ENCODE peak calls at places on chromosomes 13 and 19, in four cellular contexts. D is endodermal cell, I is stomach, A is bronchial epithelial cell. K is an unnamed sample.

GRCh38 chr13:33123066-33123940 is 107.1 kb downstream of the KL start:
- DNase-seq in D (no peak), I (no peak), A (no peak), K (peak)

GRCh38 chr13:111572956-111573355 is 252.5 kb downstream of the TEX29 start:
- DNase-seq in D (no peak), I (peak), A (no peak), K (no peak)

GRCh38 chr19:7292950-7293794 is 1.0 kb downstream of the INSR start:
- DNase-seq in D (peak), I (peak), A (no peak), K (peak)

GRCh38 chr19:12885749-12886706 is 973 bp downstream of the KLF1 start:
- DNase-seq in D (peak), I (no peak), A (no peak), K (peak)

GRCh38 chr13:77521595-77522367 is 13.7 kb upstream of the SCEL start:
- DNase-seq in D (peak), I (peak), A (peak), K (peak)

GRCh38 chr19:40191836-40192646 is 815 bp downstream of the MAP3K10 start:
- DNase-seq in D (peak), I (no peak), A (no peak), K (peak)

GRCh38 chr13:45206340-45206739 is 5.5 kb upstream of the KCTD4 start:
- DNase-seq in D (no peak), I (no peak), A (peak), K (no peak)

GRCh38 chr13:46553886-46554855 is 1.2 kb downstream of the LRCH1 start:
- DNase-seq in D (peak), I (peak), A (peak), K (peak)

GRCh38 chr13:35648109-35648508 is 171.6 kb upstream of the MAB21L1 start:
- DNase-seq in D (no peak), I (no peak), A (no peak), K (no peak)

GRCh38 chr19:51726049-51726448 is 2.3 kb upstream of the HAS1 start:
- DNase-seq in D (peak), I (no peak), A (peak), K (peak)

GRCh38 chr19:51188227-51188559 is 36.7 kb upstream of the CD33 start:
- DNase-seq in D (no peak), I (no peak), A (no peak), K (no peak)

GRCh38 chr19:30464162-30464561 is 92.0 kb downstream of the ZNF536 start:
- DNase-seq in D (no peak), I (no peak), A (no peak), K (no peak)

GRCh38 chr19:4014541-4015491 is 7.3 kb downstream of the PIAS4 start:
- DNase-seq in D (peak), I (peak), A (no peak), K (peak)

GRCh38 chr19:7795555-7796161 is 32.6 kb downstream of the CLEC4M start:
- DNase-seq in D (no peak), I (no peak), A (peak), K (no peak)

GRCh38 chr19:2243274-2244121 is 5.6 kb upstream of the AMH start:
- DNase-seq in D (no peak), I (no peak), A (no peak), K (no peak)

GRCh38 chr19:640156-640548 is 473 bp downstream of the FGF22 start:
- DNase-seq in D (no peak), I (no peak), A (no peak), K (no peak)

GRCh38 chr19:35114656-35115537 is 726 bp upstream of the FXYD3 start:
- DNase-seq in D (peak), I (peak), A (peak), K (peak)

GRCh38 chr19:30153326-30154210 is 211.5 kb downstream of the URI1 start:
- DNase-seq in D (no peak), I (no peak), A (no peak), K (no peak)

GRCh38 chr19:43628646-43629326 is 9.4 kb upstream of the ZNF428 start:
- DNase-seq in D (no peak), I (no peak), A (no peak), K (no peak)

GRCh38 chr13:101691326-101691725 is 238.9 kb downstream of the ITGBL1 start:
- DNase-seq in D (no peak), I (no peak), A (no peak), K (no peak)

GRCh38 chr13:32098275-32098674 is 66.7 kb downstream of the FRY start:
- DNase-seq in D (no peak), I (no peak), A (peak), K (no peak)

GRCh38 chr13:77918391-77919261 is at the start of gene EDNRB:
- DNase-seq in D (peak), I (peak), A (peak), K (peak)

GRCh38 chr13:112188298-112188610 is 121.3 kb downstream of the SOX1 start:
- DNase-seq in D (no peak), I (no peak), A (no peak), K (no peak)

GRCh38 chr13:44575741-44576395 is at the start of gene TSC22D1:
- DNase-seq in D (peak), I (peak), A (peak), K (peak)

GRCh38 chr13:19172647-19173030 is 9.0 kb downstream of the TUBA3C start:
- DNase-seq in D (no peak), I (no peak), A (no peak), K (no peak)

GRCh38 chr13:49536144-49536873 is 40.6 kb downstream of the PHF11 start:
- DNase-seq in D (no peak), I (no peak), A (no peak), K (no peak)

GRCh38 chr13:30737511-30738342 is 2.4 kb downstream of the ALOX5AP start:
- DNase-seq in D (no peak), I (no peak), A (no peak), K (no peak)

GRCh38 chr13:51632643-51633357 is 48.5 kb downstream of the WDFY2 start:
- DNase-seq in D (peak), I (no peak), A (no peak), K (peak)

GRCh38 chr19:334296-335071 is 10.1 kb downstream of the MIER2 start:
- DNase-seq in D (no peak), I (no peak), A (no peak), K (no peak)

GRCh38 chr19:1762243-1763140 is 9.2 kb downstream of the ONECUT3 start:
- DNase-seq in D (peak), I (no peak), A (no peak), K (no peak)

GRCh38 chr19:45200614-45201013 is 22.0 kb downstream of the BLOC1S3 start:
- DNase-seq in D (peak), I (peak), A (peak), K (peak)

GRCh38 chr13:97856001-97856675 is 97.3 kb upstream of the IPO5 start:
- DNase-seq in D (peak), I (no peak), A (no peak), K (peak)

GRCh38 chr19:50794778-50795664 is 4.8 kb downstream of the ACP4 start:
- DNase-seq in D (peak), I (no peak), A (no peak), K (peak)

GRCh38 chr19:31285744-31286143 is 63.5 kb downstream of the TSHZ3 start:
- DNase-seq in D (no peak), I (no peak), A (no peak), K (no peak)

GRCh38 chr19:55857974-55858373 is 21.6 kb downstream of the NLRP4 start:
- DNase-seq in D (no peak), I (no peak), A (no peak), K (no peak)

GRCh38 chr19:55855160-55855559 is 18.8 kb downstream of the NLRP4 start:
- DNase-seq in D (no peak), I (no peak), A (no peak), K (no peak)

GRCh38 chr19:55858401-55858800 is 22.1 kb downstream of the NLRP4 start:
- DNase-seq in D (no peak), I (no peak), A (no peak), K (no peak)

DNA sequence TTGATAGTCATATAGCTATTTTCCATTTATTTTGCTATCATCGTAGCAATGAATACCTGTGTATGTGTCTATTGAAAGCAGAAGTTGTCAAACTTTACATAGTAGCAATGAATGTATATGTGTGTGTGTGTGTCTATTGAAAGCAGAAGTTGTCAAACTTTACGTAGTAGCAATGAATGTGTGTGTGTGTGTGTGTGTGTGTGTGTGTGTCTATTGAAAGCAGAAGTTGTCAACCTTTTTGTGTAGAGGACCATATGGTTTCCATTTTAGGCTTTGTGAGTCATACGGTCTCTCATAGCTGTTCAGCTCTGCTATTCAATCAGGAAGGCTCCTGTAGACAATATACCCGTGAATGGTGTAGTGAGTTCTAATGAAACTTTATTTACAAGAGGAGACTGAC is 20.8 kb downstream of the NLRP4 start:
- DNase-seq in D (no peak), I (no peak), A (no peak), K (no peak)
- H3K4me3 ChIP-seq in D (peak), I (no peak), A (no peak), K (no peak)

GRCh38 chr13:110289174-110289573 is 17.8 kb downstream of the COL4A1 start:
- DNase-seq in D (peak), I (no peak), A (no peak), K (no peak)
- H3K4me3 ChIP-seq in D (no peak), I (no peak), A (no peak), K (no peak)

GRCh38 chr19:37165635-37166034 is 6.9 kb downstream of the ZNF585A start:
- DNase-seq in D (no peak), I (no peak), A (no peak), K (no peak)

DNA sequence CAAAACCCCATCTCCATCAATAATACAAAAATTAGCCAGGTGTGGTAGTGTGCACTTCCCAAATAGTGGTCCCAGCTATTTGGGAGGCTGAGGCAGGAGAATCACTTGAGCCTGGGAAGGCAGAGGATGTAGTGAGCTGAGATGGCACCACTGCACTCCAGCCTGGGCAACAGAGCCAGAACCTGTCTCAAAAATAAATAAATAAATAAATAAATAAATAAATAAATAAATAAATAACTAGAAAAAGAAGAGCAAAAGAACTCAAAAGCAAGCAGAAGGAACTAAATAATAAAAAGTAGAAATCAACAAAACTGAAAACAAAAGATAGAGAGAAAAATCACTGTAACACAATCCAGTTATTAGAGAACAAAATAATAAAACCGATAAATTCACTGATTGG is 12.3 kb downstream of the ZNF585A start:
- DNase-seq in D (no peak), I (no peak), A (no peak), K (no peak)
- H3K4me3 ChIP-seq in D (peak), I (no peak), A (no peak), K (no peak)

GRCh38 chr13:39954476-39954875 is 299.0 kb downstream of the COG6 start:
- DNase-seq in D (no peak), I (no peak), A (no peak), K (no peak)
- H3K4me3 ChIP-seq in D (no peak), I (no peak), A (no peak), K (no peak)

GRCh38 chr13:114339779-114340534 is 25.7 kb downstream of the CHAMP1 start:
- DNase-seq in D (no peak), I (peak), A (peak), K (peak)
- H3K4me3 ChIP-seq in D (no peak), I (no peak), A (no peak), K (no peak)

GRCh38 chr19:49340069-49340864 is 5.1 kb downstream of the CD37 start:
- DNase-seq in D (peak), I (peak), A (no peak), K (peak)
- H3K4me3 ChIP-seq in D (no peak), I (peak), A (peak), K (peak)

DNA sequence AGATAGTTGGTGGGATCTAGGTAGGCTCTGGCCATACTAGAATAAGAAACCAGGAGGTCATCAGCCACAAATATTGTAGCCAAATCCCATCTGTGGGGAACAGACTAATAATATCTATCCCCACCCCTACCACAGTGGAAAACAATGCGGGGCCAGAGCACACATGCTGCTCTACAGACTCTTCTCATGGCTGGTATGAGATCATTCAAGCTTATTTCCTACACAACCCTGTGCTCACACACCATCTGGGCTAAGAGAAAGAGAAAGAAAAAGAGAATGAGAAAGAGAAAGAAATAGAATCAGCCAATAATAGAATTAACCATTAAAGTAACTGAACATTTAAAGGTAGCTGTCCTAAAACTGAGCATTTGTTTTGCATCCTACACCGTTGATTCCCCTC is 1268.4 kb upstream of the SPRY2 start:
- DNase-seq in D (no peak), I (no peak), A (no peak), K (no peak)
- H3K4me3 ChIP-seq in D (peak), I (no peak), A (no peak), K (no peak)

GRCh38 chr19:48618278-48618915 is 581 bp downstream of the RPL18 start:
- DNase-seq in D (no peak), I (no peak), A (no peak), K (no peak)

GRCh38 chr19:48615145-48616040 is 517 bp upstream of the FAM83E start:
- DNase-seq in D (peak), I (no peak), A (no peak), K (peak)

GRCh38 chr19:48617146-48617937 is 1.6 kb downstream of the RPL18 start:
- DNase-seq in D (peak), I (peak), A (no peak), K (no peak)

GRCh38 chr19:48616041-48616436 is 1.2 kb upstream of the FAM83E start:
- DNase-seq in D (no peak), I (no peak), A (no peak), K (no peak)

GRCh38 chr19:48616491-48617056 is 1.7 kb upstream of the FAM83E start:
- DNase-seq in D (peak), I (no peak), A (no peak), K (no peak)
- H3K4me3 ChIP-seq in D (peak), I (no peak), A (no peak), K (peak)

GRCh38 chr19:39098365-39099269 is 14.4 kb downstream of the ACP7 start:
- DNase-seq in D (peak), I (no peak), A (no peak), K (peak)

GRCh38 chr19:39100500-39101166 is 16.5 kb downstream of the ACP7 start:
- DNase-seq in D (no peak), I (no peak), A (no peak), K (no peak)

GRCh38 chr19:39097721-39098120 is 13.6 kb downstream of the ACP7 start:
- DNase-seq in D (no peak), I (no peak), A (no peak), K (no peak)

GRCh38 chr19:39097299-39097698 is 13.1 kb downstream of the ACP7 start:
- DNase-seq in D (no peak), I (no peak), A (no peak), K (no peak)

GRCh38 chr19:39099341-39099740 is 15.2 kb downstream of the ACP7 start:
- DNase-seq in D (no peak), I (no peak), A (no peak), K (peak)
- H3K4me3 ChIP-seq in D (no peak), I (no peak), A (no peak), K (peak)

K was measured in GM23338.